ENCODE peak calls at places on chromosome 4, in seven cellular contexts. One of them, this sample, is unnamed.

GRCh38 chr4:159416073-159416472 is 313.2 kb downstream of the RAPGEF2 start:
- DNase-seq in heart left ventricle: no peak
- DNase-seq in stomach: no peak
- DNase-seq in ovary: no peak
- DNase-seq in breast epithelium: no peak
- DNase-seq in uterus: no peak
- DNase-seq in A549: no peak
- DNase-seq in this sample: no peak

GRCh38 chr4:117324851-117325491 is 239.6 kb upstream of the TRAM1L1 start:
- DNase-seq in heart left ventricle: no peak
- DNase-seq in stomach: no peak
- DNase-seq in ovary: no peak
- DNase-seq in breast epithelium: no peak
- DNase-seq in uterus: no peak
- DNase-seq in A549: no peak
- DNase-seq in this sample: no peak

GRCh38 chr4:75723117-75723801 is 1.1 kb upstream of the USO1 start:
- DNase-seq in heart left ventricle: no peak
- DNase-seq in stomach: no peak
- DNase-seq in ovary: no peak
- DNase-seq in breast epithelium: no peak
- DNase-seq in uterus: no peak
- DNase-seq in A549: no peak
- DNase-seq in this sample: no peak

GRCh38 chr4:151807220-151807619 is 46.4 kb upstream of the GATB start:
- DNase-seq in heart left ventricle: peak
- DNase-seq in stomach: no peak
- DNase-seq in ovary: no peak
- DNase-seq in breast epithelium: no peak
- DNase-seq in uterus: no peak
- DNase-seq in A549: no peak
- DNase-seq in this sample: no peak

GRCh38 chr4:148300877-148301276 is 141.3 kb downstream of the NR3C2 start:
- DNase-seq in heart left ventricle: no peak
- DNase-seq in stomach: no peak
- DNase-seq in ovary: no peak
- DNase-seq in breast epithelium: no peak
- DNase-seq in uterus: no peak
- DNase-seq in A549: no peak
- DNase-seq in this sample: no peak

GRCh38 chr4:148312996-148313490 is 129.2 kb downstream of the NR3C2 start:
- DNase-seq in heart left ventricle: no peak
- DNase-seq in stomach: no peak
- DNase-seq in ovary: no peak
- DNase-seq in breast epithelium: no peak
- DNase-seq in uterus: no peak
- DNase-seq in A549: no peak
- DNase-seq in this sample: no peak

GRCh38 chr4:179823342-179823741 is 2381.1 kb upstream of the AGA start:
- DNase-seq in heart left ventricle: no peak
- DNase-seq in stomach: no peak
- DNase-seq in ovary: no peak
- DNase-seq in breast epithelium: no peak
- DNase-seq in uterus: no peak
- DNase-seq in A549: no peak
- DNase-seq in this sample: no peak

GRCh38 chr4:19791422-19792113 is 460.1 kb upstream of the SLIT2 start:
- DNase-seq in heart left ventricle: no peak
- DNase-seq in stomach: no peak
- DNase-seq in ovary: no peak
- DNase-seq in breast epithelium: no peak
- DNase-seq in uterus: no peak
- DNase-seq in A549: no peak
- DNase-seq in this sample: no peak

GRCh38 chr4:115596265-115597001 is 483.0 kb upstream of the NDST4 start:
- DNase-seq in heart left ventricle: no peak
- DNase-seq in stomach: no peak
- DNase-seq in ovary: no peak
- DNase-seq in breast epithelium: no peak
- DNase-seq in uterus: no peak
- DNase-seq in A549: no peak
- DNase-seq in this sample: no peak

GRCh38 chr4:174340714-174341113 is 57.0 kb downstream of the CEP44 start:
- DNase-seq in heart left ventricle: no peak
- DNase-seq in stomach: no peak
- DNase-seq in ovary: no peak
- DNase-seq in breast epithelium: no peak
- DNase-seq in uterus: no peak
- DNase-seq in A549: peak
- DNase-seq in this sample: no peak

GRCh38 chr4:152265149-152265621 is 270.7 kb downstream of the FBXW7 start:
- DNase-seq in heart left ventricle: no peak
- DNase-seq in stomach: peak
- DNase-seq in ovary: no peak
- DNase-seq in breast epithelium: no peak
- DNase-seq in uterus: no peak
- DNase-seq in A549: peak
- DNase-seq in this sample: no peak

GRCh38 chr4:15891312-15891711 is 47.2 kb downstream of the FGFBP1 start:
- DNase-seq in heart left ventricle: no peak
- DNase-seq in stomach: no peak
- DNase-seq in ovary: no peak
- DNase-seq in breast epithelium: no peak
- DNase-seq in uterus: no peak
- DNase-seq in A549: no peak
- DNase-seq in this sample: no peak

GRCh38 chr4:40056722-40057539 is at the start of gene N4BP2:
- DNase-seq in heart left ventricle: peak
- DNase-seq in stomach: peak
- DNase-seq in ovary: peak
- DNase-seq in breast epithelium: peak
- DNase-seq in uterus: peak
- DNase-seq in A549: peak
- DNase-seq in this sample: peak
- TF ChIP-seq POLR2A in heart left ventricle: peak
- TF ChIP-seq POLR2A in stomach: peak
- TF ChIP-seq POLR2A in ovary: peak
- TF ChIP-seq POLR2A in breast epithelium: peak
- TF ChIP-seq POLR2A in uterus: peak
- TF ChIP-seq POLR2A in A549: peak
- TF ChIP-seq POLR2A in this sample: peak

DNA sequence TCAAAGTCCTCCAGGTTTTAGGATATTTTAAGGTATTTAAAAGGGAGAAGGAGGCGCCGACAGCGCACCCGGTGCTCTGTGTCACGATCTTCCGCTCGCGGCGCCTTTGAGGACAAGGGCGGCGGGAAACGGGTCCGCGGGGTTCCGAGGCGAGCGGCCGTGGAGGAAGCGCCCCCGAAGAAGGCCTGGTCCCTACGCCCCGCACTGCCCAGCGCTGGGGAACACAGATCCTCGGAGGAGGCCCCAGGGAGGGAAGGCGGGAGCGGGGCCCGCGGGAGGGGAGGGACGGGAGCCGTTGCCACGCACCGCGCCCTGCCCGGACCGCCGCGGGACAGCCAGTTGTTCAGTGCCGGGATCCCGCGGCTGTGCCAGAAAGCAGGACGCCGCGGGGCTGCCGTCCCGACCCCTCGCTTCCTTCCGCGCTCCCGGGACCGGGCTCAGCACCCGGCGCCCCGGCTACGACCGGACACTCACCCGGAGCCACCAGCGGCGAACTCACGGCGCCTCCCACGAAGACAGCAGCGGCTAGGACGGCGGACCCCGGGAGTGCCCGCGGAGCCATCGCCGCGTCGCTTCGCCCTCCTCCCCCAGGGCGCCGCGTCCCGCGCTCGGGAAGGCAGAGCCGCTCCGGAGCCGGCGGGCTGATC is 327 bp downstream of the RELL1 start:
- DNase-seq in heart left ventricle: peak
- DNase-seq in stomach: peak
- DNase-seq in ovary: no peak
- DNase-seq in breast epithelium: peak
- DNase-seq in uterus: no peak
- DNase-seq in A549: peak
- DNase-seq in this sample: peak
- TF ChIP-seq POLR2A in heart left ventricle: peak
- TF ChIP-seq POLR2A in stomach: peak
- TF ChIP-seq POLR2A in ovary: peak
- TF ChIP-seq POLR2A in breast epithelium: peak
- TF ChIP-seq POLR2A in uterus: peak
- TF ChIP-seq POLR2A in A549: peak
- TF ChIP-seq POLR2A in this sample: peak

GRCh38 chr4:787561-787981 is 38.4 kb downstream of the CPLX1 start:
- DNase-seq in heart left ventricle: no peak
- DNase-seq in stomach: no peak
- DNase-seq in ovary: peak
- DNase-seq in breast epithelium: no peak
- DNase-seq in uterus: no peak
- DNase-seq in A549: no peak
- DNase-seq in this sample: no peak

GRCh38 chr4:785332-786073 is 40.4 kb downstream of the CPLX1 start:
- DNase-seq in heart left ventricle: no peak
- DNase-seq in stomach: no peak
- DNase-seq in ovary: no peak
- DNase-seq in breast epithelium: no peak
- DNase-seq in uterus: no peak
- DNase-seq in A549: no peak
- DNase-seq in this sample: no peak

GRCh38 chr4:788006-788635 is 37.8 kb downstream of the CPLX1 start:
- DNase-seq in heart left ventricle: no peak
- DNase-seq in stomach: no peak
- DNase-seq in ovary: no peak
- DNase-seq in breast epithelium: no peak
- DNase-seq in uterus: no peak
- DNase-seq in A549: no peak
- DNase-seq in this sample: no peak

GRCh38 chr4:786074-786741 is 39.7 kb downstream of the CPLX1 start:
- DNase-seq in heart left ventricle: no peak
- DNase-seq in stomach: no peak
- DNase-seq in ovary: no peak
- DNase-seq in breast epithelium: no peak
- DNase-seq in uterus: no peak
- DNase-seq in A549: no peak
- DNase-seq in this sample: no peak

DNA sequence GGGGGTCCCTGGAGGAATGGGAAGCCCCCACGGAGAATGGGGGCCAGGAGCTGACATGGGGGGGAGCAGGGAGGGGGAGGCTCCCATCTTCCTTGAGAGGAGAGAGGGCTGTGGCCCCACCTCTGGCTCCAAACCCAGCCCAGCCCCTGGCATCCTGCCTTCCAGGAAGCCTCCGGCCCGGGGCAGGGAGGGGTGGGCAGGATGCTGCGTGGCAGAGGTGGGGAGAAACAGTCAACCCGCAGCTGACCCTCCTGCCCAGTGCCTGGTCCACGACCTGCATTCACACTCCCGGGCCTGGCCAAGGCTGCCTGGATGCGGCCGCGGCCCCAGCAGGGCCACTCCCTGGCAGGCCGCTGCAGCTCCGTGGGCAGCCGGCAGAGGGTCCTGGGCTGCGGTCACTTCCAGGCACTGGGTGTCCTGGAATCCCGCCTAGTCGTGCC is 39.0 kb downstream of the CPLX1 start:
- DNase-seq in heart left ventricle: no peak
- DNase-seq in stomach: no peak
- DNase-seq in ovary: peak
- DNase-seq in breast epithelium: no peak
- DNase-seq in uterus: no peak
- DNase-seq in A549: no peak
- DNase-seq in this sample: no peak
- TF ChIP-seq POLR2A in heart left ventricle: peak
- TF ChIP-seq POLR2A in stomach: no peak
- TF ChIP-seq POLR2A in ovary: no peak
- TF ChIP-seq POLR2A in breast epithelium: no peak
- TF ChIP-seq POLR2A in uterus: peak
- TF ChIP-seq POLR2A in A549: no peak
- TF ChIP-seq POLR2A in this sample: no peak

GRCh38 chr4:1347410-1347864 is 429 bp downstream of the UVSSA start:
- DNase-seq in heart left ventricle: peak
- DNase-seq in stomach: peak
- DNase-seq in ovary: peak
- DNase-seq in breast epithelium: peak
- DNase-seq in uterus: peak
- DNase-seq in A549: peak
- DNase-seq in this sample: peak
- TF ChIP-seq POLR2A in heart left ventricle: no peak
- TF ChIP-seq POLR2A in stomach: no peak
- TF ChIP-seq POLR2A in ovary: no peak
- TF ChIP-seq POLR2A in breast epithelium: no peak
- TF ChIP-seq POLR2A in uterus: peak
- TF ChIP-seq POLR2A in A549: peak
- TF ChIP-seq POLR2A in this sample: no peak

DNA sequence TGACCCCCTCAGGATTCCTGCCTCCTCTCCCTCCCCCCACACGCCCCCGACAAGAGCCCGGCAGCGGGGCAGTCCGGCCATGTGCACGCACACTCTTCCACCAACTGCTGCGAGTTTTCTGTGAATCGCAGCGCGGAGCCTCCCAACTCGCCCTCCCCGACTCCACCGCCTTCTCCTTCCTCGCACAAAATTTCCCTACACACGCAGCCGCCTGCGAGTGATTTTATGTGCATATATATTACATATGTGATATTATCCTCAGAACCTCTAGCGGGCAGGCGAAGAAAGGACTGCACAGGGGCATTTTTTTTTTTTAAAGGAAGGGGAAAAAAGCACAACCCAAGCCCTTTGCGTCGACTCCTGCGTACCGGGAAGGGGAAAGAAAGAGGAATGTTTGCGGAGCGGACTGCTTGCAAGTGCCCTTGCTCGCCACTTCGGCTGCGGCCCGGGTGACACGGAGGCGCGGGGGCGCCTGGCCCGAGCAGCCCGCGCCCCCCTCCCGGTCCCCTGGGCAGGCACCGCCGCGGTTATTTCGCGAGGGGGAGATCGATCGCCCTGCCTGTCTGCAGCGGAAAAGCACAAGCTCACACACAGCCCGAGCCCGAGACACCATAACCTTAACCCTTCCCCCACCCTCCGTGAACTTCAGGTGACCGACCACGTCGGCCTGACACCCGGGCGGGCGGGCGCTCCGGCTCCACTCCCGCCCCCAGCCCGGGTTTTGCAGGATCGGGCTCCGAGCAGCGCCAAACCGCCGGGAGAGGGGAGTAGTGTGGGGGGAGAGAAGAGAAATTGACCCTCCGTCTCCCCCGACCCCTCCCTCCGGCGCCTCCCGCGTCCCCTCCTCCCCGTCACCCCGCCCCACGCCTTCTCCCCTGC is 2.2 kb downstream of the ZNF827 start:
- DNase-seq in heart left ventricle: peak
- DNase-seq in stomach: peak
- DNase-seq in ovary: peak
- DNase-seq in breast epithelium: peak
- DNase-seq in uterus: peak
- DNase-seq in A549: peak
- DNase-seq in this sample: peak
- TF ChIP-seq POLR2A in heart left ventricle: peak
- TF ChIP-seq POLR2A in stomach: no peak
- TF ChIP-seq POLR2A in ovary: no peak
- TF ChIP-seq POLR2A in breast epithelium: no peak
- TF ChIP-seq POLR2A in uterus: peak
- TF ChIP-seq POLR2A in A549: peak
- TF ChIP-seq POLR2A in this sample: peak